ENCODE peak calls at places on chromosomes 6 and 20, in nine cellular contexts. One of them, this sample, is unnamed.
A peak's percentile ranks its signal among the peaks of the same experiment; 100 is the strongest.

GRCh38 chr6:72246926-72247325 is 360.6 kb downstream of the RIMS1 start:
- DNase-seq in right cardiac atrium: no peak
- DNase-seq in neuronal stem cell: peak; percentile 2
- DNase-seq in tibial artery: no peak
- DNase-seq in CD8-positive, alpha-beta T cell: no peak
- DNase-seq in right lobe of liver: no peak
- DNase-seq in body of pancreas: peak; percentile 14
- DNase-seq in sigmoid colon: no peak
- DNase-seq in K562: peak; percentile 1
- DNase-seq in this sample: no peak

GRCh38 chr6:73803562-73804221 is 107.7 kb downstream of the CD109 start:
- DNase-seq in right cardiac atrium: no peak
- DNase-seq in neuronal stem cell: peak; percentile 44
- DNase-seq in tibial artery: no peak
- DNase-seq in CD8-positive, alpha-beta T cell: no peak
- DNase-seq in right lobe of liver: no peak
- DNase-seq in body of pancreas: peak; percentile 43
- DNase-seq in sigmoid colon: no peak
- DNase-seq in K562: peak; percentile 43
- DNase-seq in this sample: no peak

GRCh38 chr20:63553933-63554290 is at the start of gene FNDC11:
- DNase-seq in right cardiac atrium: peak; percentile 79
- DNase-seq in neuronal stem cell: peak; percentile 75
- DNase-seq in tibial artery: no peak
- DNase-seq in CD8-positive, alpha-beta T cell: peak; percentile 43
- DNase-seq in right lobe of liver: no peak
- DNase-seq in body of pancreas: peak; percentile 43
- DNase-seq in sigmoid colon: no peak
- DNase-seq in K562: peak; percentile 78
- DNase-seq in this sample: no peak

GRCh38 chr6:170287371-170287876 is 3.5 kb downstream of the DLL1 start:
- DNase-seq in right cardiac atrium: peak; percentile 72
- DNase-seq in neuronal stem cell: no peak
- DNase-seq in tibial artery: no peak
- DNase-seq in CD8-positive, alpha-beta T cell: no peak
- DNase-seq in right lobe of liver: peak; percentile 51
- DNase-seq in body of pancreas: no peak
- DNase-seq in sigmoid colon: peak; percentile 63
- DNase-seq in K562: no peak
- DNase-seq in this sample: no peak

GRCh38 chr20:64116541-64117423 is 9.4 kb upstream of the NPBWR2 start:
- DNase-seq in right cardiac atrium: peak; percentile 26
- DNase-seq in neuronal stem cell: no peak
- DNase-seq in tibial artery: peak; percentile 53
- DNase-seq in CD8-positive, alpha-beta T cell: no peak
- DNase-seq in right lobe of liver: peak; percentile 42
- DNase-seq in body of pancreas: no peak
- DNase-seq in sigmoid colon: peak; percentile 37
- DNase-seq in K562: no peak
- DNase-seq in this sample: no peak

GRCh38 chr6:137910424-137910834 is 43.4 kb downstream of the TNFAIP3 start:
- DNase-seq in right cardiac atrium: no peak
- DNase-seq in neuronal stem cell: no peak
- DNase-seq in tibial artery: no peak
- DNase-seq in CD8-positive, alpha-beta T cell: no peak
- DNase-seq in right lobe of liver: no peak
- DNase-seq in body of pancreas: no peak
- DNase-seq in sigmoid colon: no peak
- DNase-seq in K562: peak; percentile 95
- DNase-seq in this sample: peak; percentile 17

GRCh38 chr6:170189236-170189635 is 101.6 kb downstream of the DLL1 start:
- DNase-seq in right cardiac atrium: no peak
- DNase-seq in neuronal stem cell: no peak
- DNase-seq in tibial artery: no peak
- DNase-seq in CD8-positive, alpha-beta T cell: no peak
- DNase-seq in right lobe of liver: peak; percentile 31
- DNase-seq in body of pancreas: no peak
- DNase-seq in sigmoid colon: no peak
- DNase-seq in K562: no peak
- DNase-seq in this sample: no peak

GRCh38 chr6:14294270-14294951 is 176.8 kb downstream of the CD83 start:
- DNase-seq in right cardiac atrium: no peak
- DNase-seq in neuronal stem cell: no peak
- DNase-seq in tibial artery: no peak
- DNase-seq in CD8-positive, alpha-beta T cell: no peak
- DNase-seq in right lobe of liver: no peak
- DNase-seq in body of pancreas: no peak
- DNase-seq in sigmoid colon: no peak
- DNase-seq in K562: no peak
- DNase-seq in this sample: no peak

GRCh38 chr6:26299286-26300042 is 65.5 kb upstream of the BTN3A2 start:
- DNase-seq in right cardiac atrium: no peak
- DNase-seq in neuronal stem cell: no peak
- DNase-seq in tibial artery: no peak
- DNase-seq in CD8-positive, alpha-beta T cell: no peak
- DNase-seq in right lobe of liver: no peak
- DNase-seq in body of pancreas: no peak
- DNase-seq in sigmoid colon: no peak
- DNase-seq in K562: peak; percentile 72
- DNase-seq in this sample: no peak

GRCh38 chr6:34696189-34696738 is 303 bp downstream of the ILRUN start:
- DNase-seq in right cardiac atrium: peak; percentile 87
- DNase-seq in neuronal stem cell: no peak
- DNase-seq in tibial artery: peak; percentile 81
- DNase-seq in CD8-positive, alpha-beta T cell: no peak
- DNase-seq in right lobe of liver: peak; percentile 66
- DNase-seq in body of pancreas: peak; percentile 61
- DNase-seq in sigmoid colon: no peak
- DNase-seq in K562: no peak
- DNase-seq in this sample: peak; percentile 58

GRCh38 chr20:25077610-25078169 is 4.3 kb downstream of the VSX1 start:
- DNase-seq in right cardiac atrium: peak; percentile 74
- DNase-seq in neuronal stem cell: no peak
- DNase-seq in tibial artery: peak; percentile 78
- DNase-seq in CD8-positive, alpha-beta T cell: no peak
- DNase-seq in right lobe of liver: peak; percentile 86
- DNase-seq in body of pancreas: no peak
- DNase-seq in sigmoid colon: peak; percentile 78
- DNase-seq in K562: no peak
- DNase-seq in this sample: no peak

GRCh38 chr20:50624351-50625016 is 66.9 kb downstream of the RIPOR3 start:
- DNase-seq in right cardiac atrium: no peak
- DNase-seq in neuronal stem cell: no peak
- DNase-seq in tibial artery: no peak
- DNase-seq in CD8-positive, alpha-beta T cell: no peak
- DNase-seq in right lobe of liver: peak; percentile 92
- DNase-seq in body of pancreas: peak; percentile 77
- DNase-seq in sigmoid colon: no peak
- DNase-seq in K562: no peak
- DNase-seq in this sample: no peak

GRCh38 chr6:1135726-1136414 is 176.0 kb upstream of the FOXQ1 start:
- DNase-seq in right cardiac atrium: no peak
- DNase-seq in neuronal stem cell: no peak
- DNase-seq in tibial artery: no peak
- DNase-seq in CD8-positive, alpha-beta T cell: no peak
- DNase-seq in right lobe of liver: no peak
- DNase-seq in body of pancreas: no peak
- DNase-seq in sigmoid colon: no peak
- DNase-seq in K562: no peak
- DNase-seq in this sample: no peak

GRCh38 chr6:39808934-39809333 is 16.8 kb downstream of the DAAM2 start:
- DNase-seq in right cardiac atrium: no peak
- DNase-seq in neuronal stem cell: no peak
- DNase-seq in tibial artery: peak; percentile 85
- DNase-seq in CD8-positive, alpha-beta T cell: no peak
- DNase-seq in right lobe of liver: no peak
- DNase-seq in body of pancreas: no peak
- DNase-seq in sigmoid colon: no peak
- DNase-seq in K562: no peak
- DNase-seq in this sample: no peak
- H3K27me3 ChIP-seq in right cardiac atrium: no peaks in the 10 kb centered on the region
- H3K27me3 ChIP-seq in neuronal stem cell: no peaks in the 10 kb centered on the region
- H3K27me3 ChIP-seq in tibial artery: no peaks in the 10 kb centered on the region
- H3K27me3 ChIP-seq in CD8-positive, alpha-beta T cell: peaks cover 3% of the 10 kb centered on the region
- H3K27me3 ChIP-seq in right lobe of liver: no peaks in the 10 kb centered on the region
- H3K27me3 ChIP-seq in body of pancreas: no peaks in the 10 kb centered on the region
- H3K27me3 ChIP-seq in sigmoid colon: no peaks in the 10 kb centered on the region
- H3K27me3 ChIP-seq in K562: peaks cover 9% of the 10 kb centered on the region
- H3K27me3 ChIP-seq in this sample: no peaks in the 10 kb centered on the region

GRCh38 chr6:168709440-168709839 is 268.5 kb downstream of the SMOC2 start:
- DNase-seq in right cardiac atrium: no peak
- DNase-seq in neuronal stem cell: no peak
- DNase-seq in tibial artery: no peak
- DNase-seq in CD8-positive, alpha-beta T cell: no peak
- DNase-seq in right lobe of liver: no peak
- DNase-seq in body of pancreas: no peak
- DNase-seq in sigmoid colon: no peak
- DNase-seq in K562: no peak
- DNase-seq in this sample: no peak

GRCh38 chr6:168709034-168709433 is 268.1 kb downstream of the SMOC2 start:
- DNase-seq in right cardiac atrium: no peak
- DNase-seq in neuronal stem cell: no peak
- DNase-seq in tibial artery: no peak
- DNase-seq in CD8-positive, alpha-beta T cell: no peak
- DNase-seq in right lobe of liver: no peak
- DNase-seq in body of pancreas: no peak
- DNase-seq in sigmoid colon: no peak
- DNase-seq in K562: no peak
- DNase-seq in this sample: no peak

GRCh38 chr6:168703970-168704369 is 263.0 kb downstream of the SMOC2 start:
- DNase-seq in right cardiac atrium: no peak
- DNase-seq in neuronal stem cell: no peak
- DNase-seq in tibial artery: peak; percentile 86
- DNase-seq in CD8-positive, alpha-beta T cell: no peak
- DNase-seq in right lobe of liver: no peak
- DNase-seq in body of pancreas: no peak
- DNase-seq in sigmoid colon: peak; percentile 38
- DNase-seq in K562: no peak
- DNase-seq in this sample: no peak

GRCh38 chr6:168704678-168705077 is 263.7 kb downstream of the SMOC2 start:
- DNase-seq in right cardiac atrium: no peak
- DNase-seq in neuronal stem cell: no peak
- DNase-seq in tibial artery: no peak
- DNase-seq in CD8-positive, alpha-beta T cell: no peak
- DNase-seq in right lobe of liver: no peak
- DNase-seq in body of pancreas: no peak
- DNase-seq in sigmoid colon: no peak
- DNase-seq in K562: no peak
- DNase-seq in this sample: no peak

GRCh38 chr6:168706471-168707177 is 265.6 kb downstream of the SMOC2 start:
- DNase-seq in right cardiac atrium: no peak
- DNase-seq in neuronal stem cell: no peak
- DNase-seq in tibial artery: no peak
- DNase-seq in CD8-positive, alpha-beta T cell: no peak
- DNase-seq in right lobe of liver: no peak
- DNase-seq in body of pancreas: no peak
- DNase-seq in sigmoid colon: no peak
- DNase-seq in K562: no peak
- DNase-seq in this sample: no peak
- H3K27me3 ChIP-seq in right cardiac atrium: no peaks in the 10 kb centered on the region
- H3K27me3 ChIP-seq in neuronal stem cell: no peaks in the 10 kb centered on the region
- H3K27me3 ChIP-seq in tibial artery: no peaks in the 10 kb centered on the region
- H3K27me3 ChIP-seq in CD8-positive, alpha-beta T cell: no peaks in the 10 kb centered on the region
- H3K27me3 ChIP-seq in right lobe of liver: no peaks in the 10 kb centered on the region
- H3K27me3 ChIP-seq in body of pancreas: no peaks in the 10 kb centered on the region
- H3K27me3 ChIP-seq in sigmoid colon: no peaks in the 10 kb centered on the region
- H3K27me3 ChIP-seq in K562: peaks cover 67% of the 10 kb centered on the region
- H3K27me3 ChIP-seq in this sample: peaks cover 41% of the 10 kb centered on the region

GRCh38 chr6:12957321-12958051 is 240.9 kb downstream of the PHACTR1 start:
- DNase-seq in right cardiac atrium: peak; percentile 88
- DNase-seq in neuronal stem cell: no peak
- DNase-seq in tibial artery: peak; percentile 90
- DNase-seq in CD8-positive, alpha-beta T cell: no peak
- DNase-seq in right lobe of liver: peak; percentile 51
- DNase-seq in body of pancreas: peak; percentile 81
- DNase-seq in sigmoid colon: peak; percentile 73
- DNase-seq in K562: no peak
- DNase-seq in this sample: peak; percentile 74

GRCh38 chr6:12956991-12957320 is 240.4 kb downstream of the PHACTR1 start:
- DNase-seq in right cardiac atrium: no peak
- DNase-seq in neuronal stem cell: no peak
- DNase-seq in tibial artery: no peak
- DNase-seq in CD8-positive, alpha-beta T cell: no peak
- DNase-seq in right lobe of liver: no peak
- DNase-seq in body of pancreas: no peak
- DNase-seq in sigmoid colon: no peak
- DNase-seq in K562: no peak
- DNase-seq in this sample: no peak

GRCh38 chr6:12958052-12958706 is 241.6 kb downstream of the PHACTR1 start:
- DNase-seq in right cardiac atrium: no peak
- DNase-seq in neuronal stem cell: no peak
- DNase-seq in tibial artery: no peak
- DNase-seq in CD8-positive, alpha-beta T cell: no peak
- DNase-seq in right lobe of liver: no peak
- DNase-seq in body of pancreas: peak; percentile 15
- DNase-seq in sigmoid colon: no peak
- DNase-seq in K562: no peak
- DNase-seq in this sample: no peak

GRCh38 chr6:12950879-12951814 is 234.6 kb downstream of the PHACTR1 start:
- DNase-seq in right cardiac atrium: no peak
- DNase-seq in neuronal stem cell: no peak
- DNase-seq in tibial artery: no peak
- DNase-seq in CD8-positive, alpha-beta T cell: no peak
- DNase-seq in right lobe of liver: no peak
- DNase-seq in body of pancreas: no peak
- DNase-seq in sigmoid colon: no peak
- DNase-seq in K562: no peak
- DNase-seq in this sample: no peak

GRCh38 chr6:12955996-12956395 is 239.4 kb downstream of the PHACTR1 start:
- DNase-seq in right cardiac atrium: no peak
- DNase-seq in neuronal stem cell: no peak
- DNase-seq in tibial artery: no peak
- DNase-seq in CD8-positive, alpha-beta T cell: no peak
- DNase-seq in right lobe of liver: no peak
- DNase-seq in body of pancreas: no peak
- DNase-seq in sigmoid colon: no peak
- DNase-seq in K562: no peak
- DNase-seq in this sample: no peak
- H3K27me3 ChIP-seq in right cardiac atrium: no peaks in the 10 kb centered on the region
- H3K27me3 ChIP-seq in neuronal stem cell: peaks cover 27% of the 10 kb centered on the region
- H3K27me3 ChIP-seq in tibial artery: no peaks in the 10 kb centered on the region
- H3K27me3 ChIP-seq in CD8-positive, alpha-beta T cell: no peaks in the 10 kb centered on the region
- H3K27me3 ChIP-seq in right lobe of liver: peaks cover 5% of the 10 kb centered on the region
- H3K27me3 ChIP-seq in body of pancreas: no peaks in the 10 kb centered on the region
- H3K27me3 ChIP-seq in sigmoid colon: no peaks in the 10 kb centered on the region
- H3K27me3 ChIP-seq in K562: peaks cover 27% of the 10 kb centered on the region
- H3K27me3 ChIP-seq in this sample: no peaks in the 10 kb centered on the region

DNA sequence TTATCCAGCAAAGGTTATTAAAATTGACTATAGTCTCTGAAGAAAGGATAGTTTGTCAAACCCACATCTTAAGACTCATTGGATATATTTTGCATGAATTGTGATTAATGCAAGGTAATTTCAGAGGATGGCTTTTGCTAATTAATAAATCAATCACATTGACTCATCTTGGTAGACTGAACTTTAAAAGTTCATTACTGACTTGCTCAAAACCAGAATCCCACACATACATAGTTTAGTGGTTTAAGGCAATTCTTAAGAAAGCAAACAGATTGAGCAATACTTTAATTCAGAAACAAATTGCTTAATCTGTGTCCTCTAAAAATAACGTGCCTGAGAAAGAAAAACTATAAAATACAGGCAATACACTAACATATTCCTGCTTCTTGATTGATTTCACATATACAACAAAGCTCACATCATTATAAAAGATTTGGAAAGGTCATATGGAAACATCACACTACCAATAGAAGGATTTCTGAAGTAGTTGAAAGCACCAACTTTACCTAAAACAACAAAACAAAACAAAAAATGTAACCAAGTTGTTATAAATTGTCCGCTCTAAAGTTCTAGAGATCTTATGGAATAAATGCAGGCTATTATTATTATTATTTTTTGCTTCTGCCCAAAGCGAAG is 63.1 kb upstream of the ZNF217 start:
- DNase-seq in right cardiac atrium: no peak
- DNase-seq in neuronal stem cell: no peak
- DNase-seq in tibial artery: no peak
- DNase-seq in CD8-positive, alpha-beta T cell: no peak
- DNase-seq in right lobe of liver: no peak
- DNase-seq in body of pancreas: no peak
- DNase-seq in sigmoid colon: no peak
- DNase-seq in K562: no peak
- DNase-seq in this sample: no peak
- H3K27me3 ChIP-seq in right cardiac atrium: no peaks in the 10 kb centered on the region
- H3K27me3 ChIP-seq in neuronal stem cell: no peaks in the 10 kb centered on the region
- H3K27me3 ChIP-seq in tibial artery: no peaks in the 10 kb centered on the region
- H3K27me3 ChIP-seq in CD8-positive, alpha-beta T cell: no peaks in the 10 kb centered on the region
- H3K27me3 ChIP-seq in right lobe of liver: no peaks in the 10 kb centered on the region
- H3K27me3 ChIP-seq in body of pancreas: no peaks in the 10 kb centered on the region
- H3K27me3 ChIP-seq in sigmoid colon: no peaks in the 10 kb centered on the region
- H3K27me3 ChIP-seq in K562: no peaks in the 10 kb centered on the region
- H3K27me3 ChIP-seq in this sample: no peaks in the 10 kb centered on the region

This sample was measured in left ventricle myocardium inferior.